ENCODE peak calls at places on chromosomes 13 and 19, in eight cellular contexts. H is mucosa of gallbladder; E is globus pallidus; V is brain microvascular endothelial cell; I is CD4-positive, alpha-beta memory T cell; N is bronchial epithelial cell; R is stimulated activated CD4-positive, alpha-beta T cell treated with anti-CD3 and anti-CD28 coated beads, Interleukin-4, amount 100 ng/mL, for 48 hours; C is NCI-H774. Y is an unnamed sample.

GRCh38 chr13:99985243-99985874 is 3.8 kb downstream of the ZIC2 start:
- DNase-seq in R (no peak), N (no peak), E (no peak), H (no peak), V (no peak), I (no peak), C (no peak), Y (no peak)

GRCh38 chr13:74839656-74840055 is 642.3 kb downstream of the TBC1D4 start:
- DNase-seq in H (no peak), I (no peak), R (no peak), E (no peak), C (no peak), N (peak), V (peak), Y (no peak)

GRCh38 chr19:19062454-19063182 is 1.2 kb upstream of the SLC25A42 start:
- DNase-seq in C (no peak), V (peak), H (no peak), R (peak), E (no peak), N (peak), I (no peak), Y (peak)

GRCh38 chr13:66329988-66330429 is 900.1 kb downstream of the PCDH9 start:
- DNase-seq in N (no peak), E (peak), I (no peak), C (no peak), V (peak), H (no peak), R (no peak), Y (no peak)

GRCh38 chr13:114264886-114265611 is 16.4 kb upstream of the UPF3A start:
- DNase-seq in E (no peak), H (no peak), R (no peak), I (no peak), N (no peak), C (no peak), V (peak), Y (no peak)

GRCh38 chr19:49771674-49772139 is 4.9 kb downstream of the AP2A1 start:
- DNase-seq in R (no peak), H (no peak), V (no peak), C (no peak), N (no peak), I (no peak), E (no peak), Y (no peak)

GRCh38 chr19:511101-511841 is 4.0 kb downstream of the TPGS1 start:
- DNase-seq in I (peak), C (peak), N (peak), V (no peak), R (peak), E (no peak), H (peak), Y (peak)

GRCh38 chr19:3146677-3147100 is 10.9 kb downstream of the GNA15 start:
- DNase-seq in C (no peak), H (no peak), E (no peak), N (no peak), V (no peak), R (peak), I (peak), Y (no peak)

GRCh38 chr19:51727349-51727880 is 3.6 kb upstream of the HAS1 start:
- DNase-seq in E (no peak), N (peak), V (peak), R (no peak), I (no peak), C (no peak), H (no peak), Y (no peak)

GRCh38 chr13:108944760-108945159 is 315.3 kb downstream of the MYO16 start:
- DNase-seq in R (no peak), N (peak), I (no peak), E (no peak), C (no peak), H (no peak), V (no peak), Y (no peak)

GRCh38 chr13:75838366-75839017 is 202.4 kb downstream of the LMO7 start:
- DNase-seq in I (no peak), R (no peak), C (peak), E (no peak), H (no peak), V (no peak), N (no peak), Y (no peak)

GRCh38 chr19:16366056-16366432 is 41.4 kb downstream of the KLF2 start:
- DNase-seq in E (no peak), C (no peak), R (no peak), H (no peak), I (no peak), V (no peak), N (no peak), Y (no peak)

GRCh38 chr19:406121-406711 is 2.7 kb downstream of the C2CD4C start:
- DNase-seq in R (no peak), C (no peak), V (no peak), I (no peak), N (no peak), H (no peak), E (no peak), Y (no peak)

GRCh38 chr13:68056816-68057710 is 826.9 kb upstream of the PCDH9 start:
- DNase-seq in R (no peak), N (peak), V (peak), E (no peak), I (no peak), H (no peak), C (no peak), Y (peak)

GRCh38 chr13:114152831-114153371 is 20.5 kb upstream of the RASA3 start:
- DNase-seq in V (no peak), N (no peak), I (no peak), E (peak), H (no peak), R (no peak), C (no peak), Y (no peak)

GRCh38 chr13:98269386-98269785 is 92.3 kb upstream of the RNF113B start:
- DNase-seq in H (no peak), I (no peak), N (no peak), E (no peak), C (no peak), V (no peak), R (no peak), Y (no peak)

GRCh38 chr19:38252935-38253691 is 3.1 kb downstream of the PPP1R14A start:
- DNase-seq in C (no peak), V (no peak), E (peak), H (no peak), R (no peak), I (no peak), N (no peak), Y (no peak)

GRCh38 chr19:29162694-29163093 is 50.3 kb downstream of the UQCRFS1 start:
- DNase-seq in E (no peak), V (no peak), H (no peak), R (no peak), I (no peak), C (no peak), N (no peak), Y (no peak)

GRCh38 chr13:74015137-74015536 is 119.1 kb downstream of the KLF12 start:
- DNase-seq in N (peak), C (no peak), R (no peak), E (no peak), I (no peak), V (no peak), H (no peak), Y (no peak)

Y was measured in SHP77.